ENCODE peak calls at places on chromosomes 11 and 22, in seven cellular contexts. Q is CD8-positive, alpha-beta memory T cell; Y is ovary; C is heart left ventricle; V is adrenal gland; D is fibroblast of lung; F is cardiac muscle cell. N is an unnamed sample. For H3K4me1, the result is how much of the 10 kb centered on the place peaks cover.

GRCh38 chr11:108592591-108593213 is 866 bp downstream of the EXPH5 start:
- DNase-seq in F (peak), Y (peak), D (no peak), Q (no peak), V (peak), C (no peak), N (peak)

GRCh38 chr11:29224739-29225384 is 792.0 kb downstream of the KCNA4 start:
- DNase-seq in Y (no peak), Q (no peak), F (peak), C (no peak), D (no peak), V (no peak), N (no peak)

GRCh38 chr11:68007498-68008380 is 2.4 kb upstream of the ALDH3B1 start:
- DNase-seq in V (no peak), Y (no peak), C (no peak), Q (no peak), F (no peak), D (no peak), N (no peak)

GRCh38 chr11:76752321-76753175 is 30.6 kb upstream of the TSKU start:
- DNase-seq in V (peak), Q (no peak), F (no peak), Y (peak), C (peak), D (peak), N (peak)

GRCh38 chr11:77088236-77089003 is 14.2 kb upstream of the OMP start:
- DNase-seq in D (no peak), C (peak), Q (no peak), Y (no peak), V (no peak), F (no peak), N (no peak)

GRCh38 chr11:12503886-12504285 is 126.5 kb downstream of the PARVA start:
- DNase-seq in V (no peak), C (no peak), D (no peak), F (no peak), Q (no peak), Y (no peak), N (no peak)

GRCh38 chr11:104967493-104968364 is 645 bp downstream of the CASP4 start:
- DNase-seq in F (no peak), Q (no peak), V (no peak), Y (no peak), C (no peak), D (peak), N (no peak)

GRCh38 chr11:30911247-30911646 is 325.1 kb upstream of the MPPED2 start:
- DNase-seq in F (peak), D (no peak), Y (no peak), V (no peak), Q (no peak), C (no peak), N (no peak)

GRCh38 chr11:123577081-123577598 is 77.3 kb downstream of the SCN3B start:
- DNase-seq in D (peak), Y (peak), V (peak), F (peak), C (peak), Q (peak), N (peak)

GRCh38 chr22:31857247-31857646 is 87.1 kb upstream of the YWHAH start:
- DNase-seq in Q (no peak), V (no peak), C (no peak), D (no peak), F (peak), Y (no peak), N (no peak)

GRCh38 chr22:25161017-25161915 is 38.4 kb upstream of the CRYBB3 start:
- DNase-seq in Q (no peak), D (no peak), Y (no peak), F (no peak), V (no peak), C (no peak), N (no peak)

GRCh38 chr11:128550967-128551522 is 36.3 kb downstream of the ETS1 start:
- DNase-seq in Y (no peak), V (no peak), F (no peak), C (no peak), D (no peak), Q (no peak), N (no peak)

GRCh38 chr11:78030429-78031325 is 7.6 kb upstream of the KCTD14 start:
- DNase-seq in F (peak), C (peak), D (peak), V (peak), Y (peak), Q (no peak), N (peak)

GRCh38 chr11:41309111-41309522 is 150.3 kb downstream of the LRRC4C start:
- DNase-seq in C (no peak), Q (no peak), D (no peak), V (no peak), Y (no peak), F (no peak), N (no peak)

GRCh38 chr22:38704568-38705234 is 1.0 kb upstream of the GTPBP1 start:
- DNase-seq in C (no peak), D (no peak), V (no peak), F (no peak), Q (no peak), Y (no peak), N (no peak)
- H3K4me1 ChIP-seq in C (under half), D (under half), V (under half), F (under half), Q (under half), Y (under half), N (under half)

DNA sequence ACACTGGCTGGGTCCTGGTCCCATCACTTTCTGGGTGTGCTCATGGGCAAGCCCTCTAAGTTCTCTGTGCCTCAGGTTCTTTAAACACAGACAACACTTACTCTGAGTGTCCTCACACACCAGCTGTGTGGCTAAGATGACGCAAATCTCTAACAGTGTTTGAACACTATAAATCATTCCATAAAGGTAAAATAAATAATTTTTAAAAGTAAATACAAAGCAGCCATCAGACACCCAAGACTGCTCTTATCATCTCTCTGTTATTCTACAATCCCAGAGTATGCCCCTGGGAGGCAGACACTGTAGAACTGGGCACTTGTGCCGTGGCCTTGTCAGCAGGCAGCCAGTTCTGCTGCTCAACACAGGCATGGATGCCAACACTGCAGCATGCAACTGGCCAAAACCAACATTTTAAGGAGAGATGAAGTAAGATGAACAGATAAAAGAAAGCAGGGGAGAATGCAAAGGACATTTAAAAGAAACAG is 56.8 kb downstream of the RPL27A start:
- DNase-seq in Q (no peak), V (peak), F (no peak), D (no peak), Y (no peak), C (no peak), N (no peak)
- H3K4me1 ChIP-seq in Q (under half), V (under half), F (under half), D (under half), Y (under half), C (under half), N (under half)

GRCh38 chr11:86064236-86064803 is 4.6 kb downstream of the PICALM start:
- DNase-seq in Q (no peak), F (no peak), V (no peak), D (no peak), C (no peak), Y (no peak), N (no peak)
- H3K4me1 ChIP-seq in Q (under half), F (under half), V (half or more), D (under half), C (half or more), Y (under half), N (under half)

GRCh38 chr22:24137595-24137994 is 43.7 kb upstream of the SUSD2 start:
- DNase-seq in D (peak), C (no peak), Q (no peak), Y (no peak), F (no peak), V (peak), N (no peak)
- H3K4me1 ChIP-seq in D (under half), C (under half), Q (half or more), Y (under half), F (under half), V (under half), N (under half)

GRCh38 chr11:63999349-64000025 is 13.2 kb downstream of the OTUB1 start:
- DNase-seq in Q (peak), D (peak), V (peak), C (no peak), F (peak), Y (peak), N (peak)

GRCh38 chr11:63998558-63999348 is 12.5 kb downstream of the OTUB1 start:
- DNase-seq in F (no peak), Y (no peak), D (no peak), V (no peak), Q (no peak), C (no peak), N (no peak)

GRCh38 chr11:63996512-63996911 is 10.3 kb downstream of the OTUB1 start:
- DNase-seq in Q (no peak), C (no peak), V (no peak), Y (no peak), F (no peak), D (no peak), N (no peak)

GRCh38 chr11:63997104-63997700 is 11.0 kb downstream of the OTUB1 start:
- DNase-seq in V (no peak), C (no peak), F (no peak), D (no peak), Y (no peak), Q (no peak), N (no peak)

GRCh38 chr11:63997801-63998332 is 11.6 kb downstream of the OTUB1 start:
- DNase-seq in Q (no peak), V (no peak), D (no peak), C (no peak), F (no peak), Y (no peak), N (no peak)
- H3K4me1 ChIP-seq in Q (under half), V (under half), D (under half), C (under half), F (under half), Y (under half), N (under half)

DNA sequence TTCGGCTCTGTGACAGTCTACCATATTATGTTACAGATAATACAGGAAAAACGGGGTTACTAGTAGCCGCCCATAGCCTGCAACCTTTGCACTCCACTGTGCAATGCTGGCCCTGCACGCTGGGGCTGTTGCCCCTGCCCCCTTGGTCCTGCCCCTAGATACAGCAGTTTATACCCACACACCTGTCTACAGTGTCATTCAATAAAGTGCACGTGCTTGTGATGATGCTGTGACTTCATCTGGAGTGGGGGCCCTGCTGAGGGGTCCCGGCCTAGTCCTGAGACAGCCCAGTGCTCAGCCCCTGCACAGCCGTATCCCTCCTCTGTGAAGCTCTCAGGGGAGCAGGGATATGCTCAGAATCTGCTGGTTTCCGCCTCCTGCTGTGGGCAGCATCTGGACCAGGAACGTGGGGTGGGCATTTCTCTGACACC is 1.2 kb downstream of the IFITM1 start:
- DNase-seq in C (no peak), Q (no peak), V (no peak), Y (no peak), D (no peak), F (no peak), N (no peak)
- H3K4me1 ChIP-seq in C (under half), Q (under half), V (under half), Y (under half), D (under half), F (under half), N (under half)

DNA sequence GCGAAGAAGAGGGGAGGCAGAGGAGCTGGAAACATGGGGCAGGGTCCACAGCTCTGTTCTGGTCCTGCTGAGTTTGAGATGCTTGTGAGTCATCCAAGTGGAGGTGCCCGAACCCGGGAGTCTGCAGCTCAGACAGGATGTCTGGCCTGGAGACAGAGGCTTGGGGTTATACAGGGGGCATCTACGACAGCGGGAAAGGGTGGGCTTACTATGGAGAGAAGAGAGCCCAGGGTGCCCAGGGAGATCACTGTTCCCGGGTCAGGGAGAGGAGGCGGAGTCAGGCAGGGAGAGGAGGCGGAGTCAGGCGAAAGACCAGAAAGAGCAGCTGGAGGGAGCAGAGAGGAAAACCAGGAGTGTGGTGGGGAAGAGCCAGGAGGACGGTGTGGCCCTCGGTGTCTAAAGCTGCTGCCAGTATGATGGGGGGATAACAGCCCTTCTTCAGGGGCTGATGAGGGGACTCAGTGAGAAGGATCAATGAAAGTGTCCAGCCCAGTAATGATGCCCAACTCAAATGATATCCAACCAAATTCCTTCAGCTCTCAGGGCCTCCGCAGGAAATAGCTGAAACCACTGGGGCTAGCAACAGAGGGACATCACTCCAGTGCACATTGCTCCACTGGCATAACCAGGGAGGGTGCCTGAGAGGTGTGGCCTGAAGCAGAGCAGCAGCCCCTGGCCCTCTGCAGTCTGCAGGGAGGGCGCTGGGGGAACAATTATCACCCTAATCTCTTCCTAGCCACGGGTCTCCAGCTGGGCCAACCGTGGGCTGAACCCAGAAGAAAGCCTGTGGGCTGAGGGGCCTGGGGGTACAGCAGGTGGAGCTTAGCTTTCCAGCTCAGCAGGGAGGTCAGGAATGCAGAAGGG is 2.6 kb upstream of the LTBP3 start:
- DNase-seq in V (peak), D (peak), F (peak), Q (no peak), Y (peak), C (peak), N (peak)
- H3K4me1 ChIP-seq in V (half or more), D (under half), F (under half), Q (half or more), Y (under half), C (under half), N (under half)

GRCh38 chr11:61115498-61116224 is 13.4 kb downstream of the CD5 start:
- DNase-seq in F (no peak), Q (no peak), V (no peak), Y (no peak), D (no peak), C (no peak), N (no peak)

GRCh38 chr11:61111786-61112517 is 9.7 kb downstream of the CD5 start:
- DNase-seq in F (no peak), V (no peak), C (no peak), Y (no peak), Q (peak), D (no peak), N (no peak)

GRCh38 chr11:61111060-61111435 is 8.8 kb downstream of the CD5 start:
- DNase-seq in Y (no peak), F (no peak), Q (no peak), D (no peak), V (no peak), C (no peak), N (no peak)

GRCh38 chr11:61114913-61115312 is 12.6 kb downstream of the CD5 start:
- DNase-seq in V (no peak), Q (no peak), Y (no peak), D (no peak), C (no peak), F (no peak), N (no peak)

DNA sequence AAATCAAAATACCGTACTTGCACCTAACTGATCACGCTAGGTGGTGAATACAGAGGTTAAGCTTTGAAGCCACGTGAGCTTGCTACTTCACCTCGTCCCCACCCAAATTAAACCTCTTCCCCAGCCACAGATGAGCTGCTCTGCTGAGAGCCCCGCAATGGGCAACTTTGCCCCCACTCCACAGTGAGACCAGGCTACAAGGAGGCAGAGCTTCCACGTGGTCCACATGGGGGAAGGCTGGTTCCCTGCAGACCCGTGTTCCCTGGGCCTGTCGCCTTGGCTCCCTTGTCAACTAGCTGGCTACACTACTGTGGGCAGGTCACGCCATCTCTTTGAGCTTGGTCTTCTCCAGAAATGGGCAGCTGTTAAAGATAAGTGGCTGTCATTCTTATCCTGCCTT is 10.9 kb downstream of the CD5 start:
- DNase-seq in F (no peak), V (no peak), D (no peak), Y (no peak), C (no peak), Q (no peak), N (peak)
- H3K4me1 ChIP-seq in F (under half), V (under half), D (under half), Y (under half), C (under half), Q (half or more), N (under half)

N was measured in testis.